ENCODE peak calls at places on chromosomes 6 and 20, in seven cellular contexts. Z, W, Q, R, L, Y and A are unnamed samples.
A peak's percentile ranks its signal among the peaks of the same experiment; 100 is the strongest.

GRCh38 chr20:62590301-62591121 is 51.8 kb upstream of the SLCO4A1 start:
- DNase-seq in Z (no peak), Q (no peak), R (peak; percentile 51), W (no peak), L (no peak), Y (peak; percentile 90), A (no peak)

GRCh38 chr6:119285908-119286625 is 63.5 kb downstream of the MAN1A1 start:
- DNase-seq in L (no peak), Z (no peak), R (peak; percentile 22), W (no peak), Y (no peak), Q (no peak), A (no peak)

GRCh38 chr6:167705211-167705750 is 121.4 kb upstream of the AFDN start:
- DNase-seq in Z (no peak), R (no peak), L (peak; percentile 18), Q (peak; percentile 66), W (no peak), Y (no peak), A (no peak)

GRCh38 chr20:48286571-48287551 is 501.6 kb upstream of the SULF2 start:
- DNase-seq in Z (peak; percentile 74), L (no peak), Y (peak; percentile 25), R (no peak), Q (no peak), W (no peak), A (no peak)

GRCh38 chr6:95431637-95432228 is 145.6 kb upstream of the MANEA start:
- DNase-seq in Z (peak; percentile 62), W (no peak), Q (no peak), R (peak; percentile 40), Y (no peak), L (peak; percentile 56), A (no peak)

GRCh38 chr6:132414761-132415160 is 13.5 kb upstream of the MOXD1 start:
- DNase-seq in W (no peak), Q (no peak), Y (no peak), R (no peak), L (no peak), Z (no peak), A (no peak)

GRCh38 chr6:903746-904145 is 210.8 kb upstream of the EXOC2 start:
- DNase-seq in Z (no peak), R (peak; percentile 36), Y (no peak), L (no peak), W (no peak), Q (no peak), A (no peak)

GRCh38 chr6:100435299-100435698 is 29.4 kb downstream of the SIM1 start:
- DNase-seq in Y (no peak), Q (no peak), R (no peak), W (no peak), Z (no peak), L (no peak), A (no peak)

GRCh38 chr6:168369776-168370175 is 50.2 kb upstream of the DACT2 start:
- DNase-seq in Q (peak; percentile 36), W (no peak), Z (no peak), Y (no peak), L (no peak), R (no peak), A (no peak)

GRCh38 chr20:49704932-49705336 is 8.7 kb downstream of the B4GALT5 start:
- DNase-seq in Y (no peak), Z (no peak), W (no peak), L (no peak), R (no peak), Q (no peak), A (no peak)

GRCh38 chr20:58004146-58004545 is 224.3 kb downstream of the ANKRD60 start:
- DNase-seq in R (no peak), Z (no peak), Y (no peak), W (no peak), L (no peak), Q (peak; percentile 34), A (no peak)

GRCh38 chr20:58140787-58141396 is 87.6 kb downstream of the ANKRD60 start:
- DNase-seq in Q (no peak), Y (no peak), Z (no peak), L (no peak), R (no peak), W (no peak), A (no peak)

GRCh38 chr6:841569-841968 is 148.6 kb upstream of the EXOC2 start:
- DNase-seq in Y (no peak), R (no peak), Z (no peak), Q (no peak), W (no peak), L (no peak), A (no peak)

GRCh38 chr20:9617062-9617461 is 102.7 kb downstream of the LAMP5 start:
- DNase-seq in R (peak; percentile 66), Y (peak; percentile 48), Q (no peak), L (peak; percentile 73), W (peak; percentile 46), Z (peak; percentile 78), A (peak; percentile 21)

GRCh38 chr20:53927990-53928389 is 142.4 kb downstream of the BCAS1 start:
- DNase-seq in Z (no peak), Y (no peak), W (no peak), R (no peak), Q (no peak), L (no peak), A (no peak)

GRCh38 chr20:17828598-17829144 is 128.9 kb downstream of the BANF2 start:
- DNase-seq in L (no peak), Z (no peak), Q (peak; percentile 38), Y (no peak), W (no peak), R (no peak), A (no peak)

DNA sequence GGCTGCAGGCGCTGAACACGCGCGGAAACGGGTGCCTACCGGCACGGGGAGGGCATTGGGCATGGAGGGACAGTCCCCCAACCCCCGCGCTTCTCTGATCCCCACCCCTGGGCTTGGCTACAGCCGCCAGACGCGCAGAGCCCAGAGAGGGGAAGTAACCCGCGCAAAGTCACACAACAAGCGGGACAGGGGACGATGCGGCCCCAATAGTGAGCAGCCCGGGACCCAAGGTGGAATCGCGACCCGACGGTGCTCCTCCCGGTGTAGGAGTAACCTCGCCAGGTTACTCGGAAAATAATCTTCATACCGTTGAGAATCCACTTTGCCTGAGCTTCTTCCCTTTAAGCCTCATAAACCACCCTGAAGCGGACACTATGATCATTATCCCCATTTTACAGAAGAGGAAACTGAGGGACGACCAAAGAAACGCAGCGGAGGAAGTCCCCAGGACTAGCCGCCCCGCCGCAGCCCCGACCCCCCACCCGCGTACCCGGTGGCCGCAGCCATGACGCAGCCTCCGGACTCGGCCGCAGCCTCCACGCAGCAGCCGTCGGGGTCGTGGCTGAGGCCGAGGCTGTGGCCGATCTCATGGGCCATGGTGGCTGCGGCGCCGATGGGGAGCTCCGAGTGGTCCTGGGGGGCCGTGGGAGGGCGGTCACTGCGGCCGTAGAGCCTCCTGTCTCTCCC is 8.8 kb downstream of the ADAM33 start:
- DNase-seq in W (no peak), Q (no peak), R (no peak), L (no peak), Z (no peak), Y (no peak), A (no peak)
- H3K4me3 ChIP-seq in W (no peak overlapping the region), Q (peak overlapping the region; percentile 9), R (no peak overlapping the region), L (no peak overlapping the region), Z (no peak overlapping the region), Y (no peak overlapping the region), A (no peak overlapping the region)

GRCh38 chr6:143754204-143754603 is 76.4 kb downstream of the PHACTR2 start:
- DNase-seq in Q (no peak), R (no peak), L (no peak), Z (no peak), W (no peak), Y (no peak), A (no peak)

GRCh38 chr6:143753678-143754077 is 75.9 kb downstream of the PHACTR2 start:
- DNase-seq in W (no peak), L (no peak), Y (no peak), Q (no peak), R (no peak), Z (no peak), A (no peak)

GRCh38 chr6:143755301-143755744 is 77.6 kb downstream of the PHACTR2 start:
- DNase-seq in R (peak; percentile 53), L (no peak), W (no peak), Y (peak; percentile 93), Z (no peak), Q (no peak), A (no peak)

GRCh38 chr6:143750945-143751344 is 73.2 kb downstream of the PHACTR2 start:
- DNase-seq in R (no peak), Z (no peak), Q (no peak), L (no peak), Y (no peak), W (no peak), A (no peak)

DNA sequence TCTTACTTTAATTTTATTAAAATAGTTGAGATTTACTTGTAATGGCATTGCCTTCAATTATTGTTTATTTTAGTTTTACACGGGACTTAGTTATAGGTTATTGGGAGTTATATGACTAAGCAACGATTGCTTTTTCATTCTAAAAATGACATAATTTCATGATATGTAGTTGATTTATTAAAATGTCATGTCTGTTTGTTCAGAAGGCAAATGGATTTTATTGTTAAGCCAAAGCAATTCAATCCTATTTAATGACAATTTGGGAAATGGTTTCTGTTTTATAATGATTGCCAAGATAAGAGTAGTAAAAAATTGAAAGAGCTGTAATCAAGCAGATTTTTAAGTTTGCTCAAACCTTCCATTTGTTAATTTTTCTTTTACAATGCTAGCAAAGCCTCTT is 74.7 kb downstream of the PHACTR2 start:
- DNase-seq in L (no peak), W (no peak), Q (no peak), R (no peak), Y (no peak), Z (no peak), A (no peak)
- TF ChIP-seq POLR2A in L (no peak), W (no peak), Q (no peak), R (no peak), Y (no peak), Z (no peak), A (no peak)

DNA sequence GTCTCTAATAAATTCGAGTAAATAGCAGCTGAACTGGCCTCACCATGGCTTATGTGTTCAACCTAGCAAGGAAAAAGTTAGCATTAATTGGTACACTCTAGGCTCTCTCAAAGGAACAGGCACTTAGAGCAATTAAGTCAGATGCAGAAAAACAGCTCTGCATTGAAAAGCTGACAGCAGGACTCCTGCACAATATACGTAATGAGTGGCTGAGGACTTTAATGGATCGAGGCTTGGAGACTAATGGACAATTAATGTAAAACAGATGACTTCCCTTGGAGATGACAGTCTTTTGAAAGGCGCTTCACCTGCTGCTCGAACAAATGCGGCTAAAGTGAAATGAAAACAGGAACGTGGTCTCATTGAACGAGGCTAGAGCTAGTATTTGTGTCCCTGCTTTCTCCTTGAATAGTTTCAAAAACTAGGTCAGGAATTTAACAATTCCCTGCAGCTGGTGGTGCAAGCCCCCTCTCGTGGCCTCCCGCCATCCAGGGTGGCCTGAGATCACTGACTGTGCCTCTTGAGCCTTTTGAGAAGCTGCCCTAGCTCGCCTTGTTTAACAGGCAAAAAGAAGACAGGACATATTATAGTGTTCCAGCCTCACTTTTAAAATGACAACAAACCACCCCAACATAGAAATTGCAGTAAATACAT is 137.1 kb downstream of the ELOVL4 start:
- DNase-seq in L (no peak), R (no peak), Z (no peak), Y (no peak), Q (no peak), W (no peak), A (no peak)
- H3K4me3 ChIP-seq in L (no peak overlapping the region), R (no peak overlapping the region), Z (no peak overlapping the region), Y (no peak overlapping the region), Q (no peak overlapping the region), W (no peak overlapping the region), A (no peak overlapping the region)

DNA sequence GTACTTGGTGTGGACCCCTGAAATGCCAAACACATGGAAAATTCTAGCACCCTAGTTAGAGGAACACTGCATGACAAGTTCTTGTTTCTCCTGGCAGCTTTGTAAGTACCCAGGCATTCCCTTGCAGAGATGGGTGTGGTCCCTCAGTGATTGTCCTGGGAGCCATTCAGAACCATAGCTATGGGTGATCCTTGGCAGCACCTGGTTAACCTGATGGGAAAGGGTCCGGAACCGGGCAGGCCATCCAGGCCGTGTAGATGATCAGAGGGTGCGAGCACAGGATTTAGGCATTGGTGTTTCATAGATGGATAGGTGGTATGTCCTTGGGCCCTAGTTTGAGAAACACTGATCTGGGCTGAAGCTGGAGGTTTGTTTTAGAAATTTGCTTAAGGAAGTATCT is 95.8 kb downstream of the RPP40 start:
- DNase-seq in W (no peak), R (no peak), Y (no peak), L (no peak), Z (no peak), Q (no peak), A (no peak)
- TF ChIP-seq POLR2A in W (no peak), R (no peak), Y (no peak), L (no peak), Z (no peak), Q (no peak), A (no peak)